ENCODE peak calls at places on chromosome 19, in eight cellular contexts. One of them, this sample, is unnamed.
A peak's percentile ranks its signal among the peaks of the same experiment; 100 is the strongest.

GRCh38 chr19:5850743-5851293 is 431 bp downstream of the FUT3 start:
- DNase-seq in cardiac muscle cell: peak; percentile 79
- DNase-seq in esophagus squamous epithelium: no peak
- DNase-seq in H9: no peak
- DNase-seq in neural progenitor cell: no peak
- DNase-seq in fibroblast of lung: peak; percentile 71
- DNase-seq in progenitor cell of endocrine pancreas: no peak
- DNase-seq in tibial artery: no peak
- DNase-seq in this sample: no peak

GRCh38 chr19:56834564-56835375 is 5.8 kb downstream of the PEG3 start:
- DNase-seq in H9: no peak
- DNase-seq in neural progenitor cell: no peak
- DNase-seq in tibial artery: no peak
- DNase-seq in esophagus squamous epithelium: no peak
- DNase-seq in fibroblast of lung: no peak
- DNase-seq in cardiac muscle cell: no peak
- DNase-seq in progenitor cell of endocrine pancreas: no peak
- DNase-seq in this sample: no peak

GRCh38 chr19:16382775-16383543 is 58.3 kb downstream of the KLF2 start:
- DNase-seq in neural progenitor cell: peak; percentile 88
- DNase-seq in fibroblast of lung: peak; percentile 89
- DNase-seq in H9: peak; percentile 90
- DNase-seq in cardiac muscle cell: peak; percentile 93
- DNase-seq in progenitor cell of endocrine pancreas: peak; percentile 51
- DNase-seq in esophagus squamous epithelium: no peak
- DNase-seq in tibial artery: peak; percentile 93
- DNase-seq in this sample: peak; percentile 81

GRCh38 chr19:33797821-33798633 is 1.4 kb downstream of the KCTD15 start:
- DNase-seq in H9: peak; percentile 77
- DNase-seq in fibroblast of lung: peak; percentile 48
- DNase-seq in esophagus squamous epithelium: no peak
- DNase-seq in neural progenitor cell: peak; percentile 88
- DNase-seq in tibial artery: peak; percentile 78
- DNase-seq in cardiac muscle cell: peak; percentile 66
- DNase-seq in progenitor cell of endocrine pancreas: no peak
- DNase-seq in this sample: no peak

GRCh38 chr19:56125806-56126590 is 4.9 kb upstream of the ZNF787 start:
- DNase-seq in neural progenitor cell: no peak
- DNase-seq in fibroblast of lung: peak; percentile 47
- DNase-seq in esophagus squamous epithelium: no peak
- DNase-seq in H9: no peak
- DNase-seq in cardiac muscle cell: no peak
- DNase-seq in progenitor cell of endocrine pancreas: no peak
- DNase-seq in tibial artery: no peak
- DNase-seq in this sample: no peak

GRCh38 chr19:55600336-55601028 is 394 bp downstream of the ZNF524 start:
- DNase-seq in cardiac muscle cell: no peak
- DNase-seq in fibroblast of lung: no peak
- DNase-seq in neural progenitor cell: peak; percentile 96
- DNase-seq in esophagus squamous epithelium: peak; percentile 67
- DNase-seq in progenitor cell of endocrine pancreas: peak; percentile 83
- DNase-seq in tibial artery: peak; percentile 83
- DNase-seq in H9: no peak
- DNase-seq in this sample: no peak

GRCh38 chr19:5799247-5800241 is 5.3 kb upstream of the NRTN start:
- DNase-seq in tibial artery: no peak
- DNase-seq in esophagus squamous epithelium: no peak
- DNase-seq in fibroblast of lung: no peak
- DNase-seq in neural progenitor cell: no peak
- DNase-seq in progenitor cell of endocrine pancreas: no peak
- DNase-seq in H9: no peak
- DNase-seq in cardiac muscle cell: peak; percentile 19
- DNase-seq in this sample: no peak

GRCh38 chr19:6103217-6103644 is 7.1 kb downstream of the RFX2 start:
- DNase-seq in cardiac muscle cell: peak; percentile 91
- DNase-seq in fibroblast of lung: peak; percentile 84
- DNase-seq in progenitor cell of endocrine pancreas: no peak
- DNase-seq in neural progenitor cell: no peak
- DNase-seq in esophagus squamous epithelium: no peak
- DNase-seq in H9: no peak
- DNase-seq in tibial artery: peak; percentile 96
- DNase-seq in this sample: no peak

GRCh38 chr19:33561261-33561660 is 39.7 kb upstream of the PEPD start:
- DNase-seq in tibial artery: peak; percentile 4
- DNase-seq in fibroblast of lung: no peak
- DNase-seq in esophagus squamous epithelium: no peak
- DNase-seq in progenitor cell of endocrine pancreas: no peak
- DNase-seq in neural progenitor cell: no peak
- DNase-seq in cardiac muscle cell: no peak
- DNase-seq in H9: no peak
- DNase-seq in this sample: no peak

GRCh38 chr19:29942404-29943261 is 594 bp downstream of the URI1 start:
- DNase-seq in esophagus squamous epithelium: no peak
- DNase-seq in cardiac muscle cell: peak; percentile 52
- DNase-seq in progenitor cell of endocrine pancreas: peak; percentile 37
- DNase-seq in fibroblast of lung: peak; percentile 28
- DNase-seq in H9: peak; percentile 59
- DNase-seq in neural progenitor cell: peak; percentile 84
- DNase-seq in tibial artery: peak; percentile 75
- DNase-seq in this sample: peak; percentile 30

GRCh38 chr19:3275068-3275582 is 50.7 kb downstream of the CELF5 start:
- DNase-seq in fibroblast of lung: no peak
- DNase-seq in cardiac muscle cell: no peak
- DNase-seq in neural progenitor cell: peak; percentile 87
- DNase-seq in H9: peak; percentile 88
- DNase-seq in esophagus squamous epithelium: no peak
- DNase-seq in tibial artery: no peak
- DNase-seq in progenitor cell of endocrine pancreas: peak; percentile 49
- DNase-seq in this sample: no peak
- TF ChIP-seq CTCF in fibroblast of lung: peak; percentile 49
- TF ChIP-seq CTCF in cardiac muscle cell: peak; percentile 62
- TF ChIP-seq CTCF in neural progenitor cell: no peak
- TF ChIP-seq CTCF in H9: no peak
- TF ChIP-seq CTCF in esophagus squamous epithelium: no peak
- TF ChIP-seq CTCF in tibial artery: no peak
- TF ChIP-seq CTCF in progenitor cell of endocrine pancreas: no peak
- TF ChIP-seq CTCF in this sample: no peak

DNA sequence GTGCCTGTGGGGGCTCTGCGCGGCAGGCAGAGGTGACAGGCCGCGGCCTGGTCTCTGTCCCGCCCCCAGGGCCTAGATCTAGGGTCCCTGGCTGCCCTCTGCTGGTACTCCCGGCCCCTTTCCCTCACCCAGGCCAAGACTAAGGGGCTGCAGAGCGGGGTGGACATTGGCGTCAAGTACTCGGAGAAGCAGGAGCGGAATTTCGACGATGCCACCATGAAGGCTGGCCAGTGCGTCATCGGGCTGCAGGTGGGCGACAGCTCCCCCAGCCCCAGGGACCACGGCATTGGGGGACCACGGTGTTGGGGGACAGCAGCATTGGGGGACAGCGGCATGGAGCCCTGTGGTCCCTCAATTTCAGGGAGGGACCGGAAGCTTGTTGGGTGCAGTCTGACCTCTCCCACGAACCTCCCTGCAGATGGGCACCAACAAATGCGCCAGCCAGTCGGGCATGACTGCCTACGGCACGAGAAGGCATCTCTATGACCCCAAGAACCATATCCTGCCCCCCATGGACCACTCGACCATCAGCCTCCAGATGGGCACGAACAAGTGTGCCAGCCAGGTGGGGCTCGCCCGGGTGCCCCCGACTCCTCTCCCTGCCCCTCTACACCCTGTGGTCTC is 3.8 kb upstream of the ABCA7 start:
- DNase-seq in tibial artery: no peak
- DNase-seq in progenitor cell of endocrine pancreas: no peak
- DNase-seq in cardiac muscle cell: no peak
- DNase-seq in H9: no peak
- DNase-seq in fibroblast of lung: no peak
- DNase-seq in esophagus squamous epithelium: no peak
- DNase-seq in neural progenitor cell: peak; percentile 44
- DNase-seq in this sample: no peak
- TF ChIP-seq CTCF in tibial artery: no peak
- TF ChIP-seq CTCF in progenitor cell of endocrine pancreas: no peak
- TF ChIP-seq CTCF in cardiac muscle cell: no peak
- TF ChIP-seq CTCF in H9: peak; percentile 39
- TF ChIP-seq CTCF in fibroblast of lung: no peak
- TF ChIP-seq CTCF in esophagus squamous epithelium: no peak
- TF ChIP-seq CTCF in neural progenitor cell: peak; percentile 26
- TF ChIP-seq CTCF in this sample: no peak

GRCh38 chr19:51467864-51468544 is 9.8 kb upstream of the SIGLEC8 start:
- DNase-seq in neural progenitor cell: no peak
- DNase-seq in cardiac muscle cell: no peak
- DNase-seq in tibial artery: no peak
- DNase-seq in H9: no peak
- DNase-seq in progenitor cell of endocrine pancreas: no peak
- DNase-seq in esophagus squamous epithelium: no peak
- DNase-seq in fibroblast of lung: no peak
- DNase-seq in this sample: no peak

GRCh38 chr19:51469162-51469561 is 9.2 kb upstream of the CEACAM18 start:
- DNase-seq in H9: no peak
- DNase-seq in neural progenitor cell: no peak
- DNase-seq in progenitor cell of endocrine pancreas: no peak
- DNase-seq in esophagus squamous epithelium: no peak
- DNase-seq in fibroblast of lung: no peak
- DNase-seq in tibial artery: no peak
- DNase-seq in cardiac muscle cell: no peak
- DNase-seq in this sample: no peak

GRCh38 chr19:51468545-51468920 is 9.8 kb upstream of the CEACAM18 start:
- DNase-seq in fibroblast of lung: no peak
- DNase-seq in progenitor cell of endocrine pancreas: no peak
- DNase-seq in tibial artery: no peak
- DNase-seq in H9: no peak
- DNase-seq in neural progenitor cell: no peak
- DNase-seq in cardiac muscle cell: no peak
- DNase-seq in esophagus squamous epithelium: no peak
- DNase-seq in this sample: no peak

GRCh38 chr19:51470966-51471365 is 7.4 kb upstream of the CEACAM18 start:
- DNase-seq in fibroblast of lung: no peak
- DNase-seq in tibial artery: no peak
- DNase-seq in H9: no peak
- DNase-seq in progenitor cell of endocrine pancreas: no peak
- DNase-seq in cardiac muscle cell: peak; percentile 50
- DNase-seq in esophagus squamous epithelium: no peak
- DNase-seq in neural progenitor cell: no peak
- DNase-seq in this sample: no peak

DNA sequence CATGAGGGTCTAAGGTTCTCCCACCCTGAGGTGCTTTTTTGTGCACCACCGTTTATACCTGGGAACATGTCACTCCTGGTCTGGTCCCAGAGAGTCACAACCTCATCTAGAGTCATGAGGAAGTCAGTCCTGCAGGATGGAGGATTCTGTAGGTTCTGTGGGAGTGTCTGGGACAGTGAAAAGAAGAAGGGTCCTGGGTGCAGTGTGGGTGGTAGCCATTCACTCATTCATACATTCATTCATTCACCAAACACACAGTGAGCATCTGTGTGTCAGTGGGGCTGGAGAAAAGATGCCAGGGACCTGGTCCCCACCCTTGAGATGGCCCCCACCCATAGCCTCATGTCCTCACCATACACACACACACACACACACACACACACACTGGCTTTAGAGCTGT is 8.7 kb upstream of the CEACAM18 start:
- DNase-seq in neural progenitor cell: no peak
- DNase-seq in H9: no peak
- DNase-seq in fibroblast of lung: no peak
- DNase-seq in cardiac muscle cell: no peak
- DNase-seq in tibial artery: no peak
- DNase-seq in esophagus squamous epithelium: no peak
- DNase-seq in progenitor cell of endocrine pancreas: no peak
- DNase-seq in this sample: no peak
- TF ChIP-seq CTCF in neural progenitor cell: no peak
- TF ChIP-seq CTCF in H9: no peak
- TF ChIP-seq CTCF in fibroblast of lung: no peak
- TF ChIP-seq CTCF in cardiac muscle cell: no peak
- TF ChIP-seq CTCF in tibial artery: no peak
- TF ChIP-seq CTCF in esophagus squamous epithelium: no peak
- TF ChIP-seq CTCF in progenitor cell of endocrine pancreas: no peak
- TF ChIP-seq CTCF in this sample: no peak

GRCh38 chr19:48195106-48195830 is 24.8 kb downstream of the ZSWIM9 start:
- DNase-seq in neural progenitor cell: no peak
- DNase-seq in tibial artery: peak; percentile 42
- DNase-seq in fibroblast of lung: no peak
- DNase-seq in progenitor cell of endocrine pancreas: no peak
- DNase-seq in H9: no peak
- DNase-seq in esophagus squamous epithelium: no peak
- DNase-seq in cardiac muscle cell: no peak
- DNase-seq in this sample: no peak

GRCh38 chr19:48192750-48193149 is 22.3 kb downstream of the ZSWIM9 start:
- DNase-seq in cardiac muscle cell: no peak
- DNase-seq in esophagus squamous epithelium: no peak
- DNase-seq in tibial artery: no peak
- DNase-seq in progenitor cell of endocrine pancreas: no peak
- DNase-seq in neural progenitor cell: no peak
- DNase-seq in H9: no peak
- DNase-seq in fibroblast of lung: no peak
- DNase-seq in this sample: no peak

GRCh38 chr19:48196933-48197665 is 26.6 kb downstream of the ZSWIM9 start:
- DNase-seq in fibroblast of lung: no peak
- DNase-seq in tibial artery: no peak
- DNase-seq in esophagus squamous epithelium: no peak
- DNase-seq in neural progenitor cell: no peak
- DNase-seq in H9: no peak
- DNase-seq in cardiac muscle cell: peak; percentile 83
- DNase-seq in progenitor cell of endocrine pancreas: no peak
- DNase-seq in this sample: no peak

GRCh38 chr19:48196321-48196761 is 25.9 kb downstream of the ZSWIM9 start:
- DNase-seq in progenitor cell of endocrine pancreas: no peak
- DNase-seq in fibroblast of lung: no peak
- DNase-seq in H9: no peak
- DNase-seq in esophagus squamous epithelium: no peak
- DNase-seq in tibial artery: no peak
- DNase-seq in neural progenitor cell: no peak
- DNase-seq in cardiac muscle cell: peak; percentile 43
- DNase-seq in this sample: no peak

DNA sequence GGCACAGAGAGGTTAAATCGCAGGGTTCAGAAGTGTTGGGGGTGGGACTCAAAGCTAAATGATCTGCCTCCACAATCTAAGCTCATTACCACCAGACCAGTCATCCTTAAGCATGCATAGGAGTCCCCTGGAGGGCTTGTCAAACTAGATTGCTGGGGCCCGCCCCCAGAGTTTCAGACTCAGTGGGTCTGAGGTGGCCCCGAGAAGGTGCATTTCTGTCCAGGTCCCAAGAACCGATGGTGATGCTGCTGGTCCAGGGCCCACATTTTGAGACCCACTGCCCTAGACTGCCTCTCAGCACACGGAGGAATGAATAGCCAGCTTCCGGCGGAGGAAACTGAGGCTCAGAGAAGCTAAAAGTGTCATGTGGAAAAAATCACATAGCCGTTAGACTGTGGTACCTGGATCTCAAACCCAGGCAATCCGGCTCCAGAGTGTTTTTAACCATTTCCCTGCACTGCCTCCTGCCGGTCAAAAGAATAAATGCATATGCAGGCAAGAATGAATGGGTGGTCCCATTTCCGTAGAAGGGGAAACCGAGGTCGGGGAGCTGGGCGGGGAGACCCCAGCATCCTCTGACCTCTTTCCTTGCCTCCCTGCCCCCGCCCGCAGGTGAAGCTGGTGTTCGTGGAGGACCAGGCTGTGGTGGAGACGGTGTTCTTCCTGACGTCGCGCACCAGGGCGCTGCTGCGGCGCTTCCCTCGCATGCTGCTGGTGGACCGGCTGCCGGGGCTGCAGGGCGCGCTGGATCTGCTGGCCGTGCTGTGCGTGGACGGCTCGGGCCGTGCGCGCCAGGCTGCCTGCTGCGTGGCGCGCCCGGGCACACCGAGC is 23.8 kb downstream of the ZSWIM9 start:
- DNase-seq in cardiac muscle cell: peak; percentile 24
- DNase-seq in esophagus squamous epithelium: no peak
- DNase-seq in H9: peak; percentile 54
- DNase-seq in progenitor cell of endocrine pancreas: no peak
- DNase-seq in neural progenitor cell: peak; percentile 48
- DNase-seq in fibroblast of lung: no peak
- DNase-seq in tibial artery: peak; percentile 57
- DNase-seq in this sample: no peak
- TF ChIP-seq CTCF in cardiac muscle cell: peak; percentile 59
- TF ChIP-seq CTCF in esophagus squamous epithelium: peak; percentile 33
- TF ChIP-seq CTCF in H9: peak; percentile 72
- TF ChIP-seq CTCF in progenitor cell of endocrine pancreas: peak; percentile 56
- TF ChIP-seq CTCF in neural progenitor cell: peak; percentile 64
- TF ChIP-seq CTCF in fibroblast of lung: peak; percentile 59
- TF ChIP-seq CTCF in tibial artery: peak; percentile 12
- TF ChIP-seq CTCF in this sample: peak; percentile 65

This sample was measured in mesothelial cell of epicardium.